ENCODE peak calls at places on chromosomes 12 and 14, in four cellular contexts. C, J, H and A are unnamed samples.

GRCh38 chr12:18837025-18837424 is 99.1 kb downstream of the CAPZA3 start:
- DNase-seq in H (no peak), C (no peak), J (no peak), A (no peak)

GRCh38 chr12:112858776-112859175 is 48.0 kb upstream of the OAS1 start:
- DNase-seq in H (no peak), C (no peak), J (no peak), A (no peak)

GRCh38 chr14:32588448-32589320 is 259.6 kb downstream of the AKAP6 start:
- DNase-seq in H (no peak), C (peak), J (no peak), A (peak)

GRCh38 chr14:65238456-65238855 is 136.1 kb upstream of the MAX start:
- DNase-seq in C (peak), H (no peak), J (no peak), A (no peak)

GRCh38 chr14:64572721-64573508 is 23.2 kb downstream of the PPP1R36 start:
- DNase-seq in H (no peak), J (no peak), C (no peak), A (no peak)

GRCh38 chr12:85681333-85681732 is 154.9 kb downstream of the RASSF9 start:
- DNase-seq in H (no peak), J (no peak), C (no peak), A (no peak)

GRCh38 chr14:58560208-58560607 is 77.6 kb upstream of the DACT1 start:
- DNase-seq in J (no peak), H (no peak), C (no peak), A (no peak)

GRCh38 chr12:15152456-15152855 is 68.8 kb downstream of the RERG start:
- DNase-seq in H (no peak), J (no peak), C (no peak), A (no peak)

GRCh38 chr12:28770329-28770728 is 378.7 kb upstream of the FAR2 start:
- DNase-seq in J (no peak), H (no peak), C (no peak), A (no peak)

GRCh38 chr14:60655114-60655897 is 6.0 kb upstream of the SIX1 start:
- DNase-seq in C (no peak), H (no peak), J (no peak), A (no peak)

DNA sequence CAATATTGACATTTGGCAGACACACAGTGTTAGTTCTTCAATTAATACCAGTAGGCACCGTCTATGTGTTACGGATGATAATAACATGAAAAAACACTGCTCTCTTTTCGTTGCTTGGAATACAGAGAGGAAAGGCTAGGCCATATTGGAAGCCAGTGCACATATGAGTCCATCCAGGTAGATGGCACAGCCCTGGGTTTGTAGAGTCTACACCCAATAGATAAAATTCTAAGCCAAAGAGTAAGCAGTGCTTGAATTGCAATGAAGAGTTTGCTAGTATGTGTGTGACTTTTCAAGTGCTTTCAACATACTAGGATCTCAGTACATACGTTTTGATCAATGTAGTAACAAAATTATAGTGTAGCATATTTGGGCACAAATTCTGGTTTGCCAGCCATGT is 243.3 kb upstream of the AVPR1A start:
- DNase-seq in C (no peak), J (no peak), H (no peak), A (no peak)
- TF ChIP-seq SP1 in C (no peak), J (no peak), H (no peak), A (no peak)

GRCh38 chr12:55983229-55983849 is 9.5 kb downstream of the RAB5B start:
- DNase-seq in H (no peak), C (no peak), J (no peak), A (no peak)

GRCh38 chr12:55978393-55978792 is 4.5 kb downstream of the RAB5B start:
- DNase-seq in J (no peak), C (no peak), H (no peak), A (no peak)

GRCh38 chr12:55979069-55979468 is 5.2 kb downstream of the RAB5B start:
- DNase-seq in J (no peak), H (no peak), C (no peak), A (no peak)

DNA sequence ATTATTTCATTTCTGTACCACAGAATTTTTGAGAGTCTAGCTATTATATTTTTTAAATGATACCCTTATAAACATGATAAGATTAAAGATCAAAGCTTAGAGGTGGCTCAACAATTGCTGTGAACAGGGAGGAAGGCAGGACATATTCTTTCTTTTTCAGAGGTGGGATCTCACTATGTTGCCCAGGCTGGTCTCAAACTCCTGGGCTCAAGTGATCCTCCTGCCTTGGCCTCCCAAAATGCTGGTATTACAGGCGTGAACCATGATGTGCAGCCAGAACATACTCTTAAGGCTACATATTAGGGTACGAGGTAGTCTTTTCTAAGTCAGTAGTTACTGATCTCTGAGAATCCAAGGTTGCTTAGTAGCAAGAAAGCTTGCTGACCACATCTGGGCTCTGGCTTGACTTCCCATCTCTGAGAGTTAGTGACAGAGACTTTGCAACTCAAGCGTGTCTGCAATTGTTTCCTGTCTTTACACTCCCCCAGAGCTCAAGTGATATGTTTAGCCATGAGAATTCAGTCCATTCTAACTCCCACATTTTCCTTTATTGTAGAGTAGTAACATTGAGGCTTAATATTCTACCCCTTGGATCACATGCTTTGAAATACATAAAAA is 8.6 kb downstream of the RAB5B start:
- DNase-seq in C (no peak), H (peak), J (no peak), A (no peak)
- TF ChIP-seq SUZ12 in C (no peak), H (no peak), J (no peak), A (no peak)

GRCh38 chr14:71122866-71123565 is 215.8 kb downstream of the PCNX1 start:
- DNase-seq in C (no peak), H (no peak), J (no peak), A (no peak)
- TF ChIP-seq SP1 in C (no peak), H (no peak), J (no peak), A (no peak)

GRCh38 chr12:88952543-88952942 is 372.3 kb upstream of the KITLG start:
- DNase-seq in H (no peak), C (peak), J (no peak), A (no peak)

GRCh38 chr12:88955541-88955940 is 375.3 kb upstream of the KITLG start:
- DNase-seq in J (no peak), H (no peak), C (no peak), A (no peak)

GRCh38 chr12:88953029-88953586 is 372.8 kb upstream of the KITLG start:
- DNase-seq in C (no peak), H (no peak), J (no peak), A (no peak)

GRCh38 chr12:88951177-88951576 is 370.9 kb upstream of the KITLG start:
- DNase-seq in H (no peak), C (no peak), J (no peak), A (no peak)

DNA sequence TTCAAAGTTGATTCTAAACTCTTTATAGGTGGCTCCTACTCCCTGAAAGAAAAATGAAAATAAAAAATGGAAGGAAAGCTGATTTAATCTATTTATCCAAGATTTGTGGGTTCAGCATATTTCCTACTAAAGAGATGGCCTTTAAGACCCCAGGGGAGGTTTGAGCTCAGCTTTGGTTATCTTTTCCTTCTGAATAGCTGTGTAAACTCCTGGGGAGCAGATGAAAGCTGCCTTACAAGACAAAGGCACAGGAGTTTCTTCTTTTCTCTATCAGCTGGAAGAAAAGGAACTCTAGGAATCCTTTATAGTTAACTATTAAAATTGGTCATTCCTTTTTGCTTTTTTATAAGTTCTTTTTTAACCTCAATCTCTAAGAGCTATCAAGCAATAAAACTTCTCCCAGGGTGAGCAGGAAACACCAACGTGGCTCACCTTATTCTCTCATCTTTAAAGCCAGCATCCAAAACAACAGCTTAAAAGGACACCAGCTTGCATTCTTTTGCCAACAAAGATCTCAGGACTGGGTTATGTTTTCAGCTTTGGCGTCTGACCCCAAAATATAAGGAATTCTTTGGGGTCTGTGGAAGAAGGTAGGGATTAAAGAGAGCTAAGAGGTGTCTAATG is 371.7 kb upstream of the KITLG start:
- DNase-seq in H (no peak), C (no peak), J (no peak), A (no peak)
- TF ChIP-seq SUZ12 in H (no peak), C (no peak), J (no peak), A (no peak)

GRCh38 chr12:103884316-103884715 is 43.3 kb upstream of the NT5DC3 start:
- DNase-seq in C (no peak), H (no peak), J (no peak), A (no peak)
- TF ChIP-seq SP1 in C (no peak), H (no peak), J (no peak), A (no peak)

GRCh38 chr14:67473290-67474082 is 15.0 kb downstream of the TMEM229B start:
- DNase-seq in C (no peak), H (no peak), J (no peak), A (no peak)
- TF ChIP-seq SUZ12 in C (no peak), H (no peak), J (no peak), A (no peak)

GRCh38 chr12:54535474-54535873 is 13.9 kb upstream of the PDE1B start:
- DNase-seq in H (no peak), C (no peak), J (no peak), A (no peak)

GRCh38 chr12:54538136-54538700 is 11.2 kb upstream of the PDE1B start:
- DNase-seq in C (no peak), J (no peak), H (no peak), A (no peak)
- TF ChIP-seq SP1 in C (no peak), J (no peak), H (no peak), A (no peak)

GRCh38 chr14:99918781-99919180 is 125.6 kb downstream of the EML1 start:
- DNase-seq in H (no peak), J (no peak), C (no peak), A (no peak)
- TF ChIP-seq SUZ12 in H (no peak), J (no peak), C (no peak), A (no peak)